ENCODE peak calls at places on chromosomes 3 and 15, in eight cellular contexts. B, T, L, U, P, F, K and R are unnamed samples.

GRCh38 chr3:136266468-136266867 is 16.3 kb downstream of the PCCB start:
- DNase-seq in K (no peak), P (no peak), B (peak), T (no peak), L (no peak), U (no peak), F (peak), R (no peak)

GRCh38 chr3:56836276-56837163 is 34.8 kb upstream of the ARHGEF3 start:
- DNase-seq in F (no peak), B (peak), K (no peak), T (no peak), U (no peak), P (no peak), L (no peak), R (no peak)

GRCh38 chr3:99753268-99753975 is 64.2 kb upstream of the CMSS1 start:
- DNase-seq in B (peak), L (peak), P (no peak), F (no peak), K (no peak), U (peak), T (peak), R (peak)

GRCh38 chr15:50315814-50316630 is 39.0 kb downstream of the GABPB1 start:
- DNase-seq in T (peak), L (no peak), B (peak), U (peak), F (no peak), P (no peak), K (no peak), R (peak)

GRCh38 chr3:18761530-18761929 is 336.4 kb upstream of the SATB1 start:
- DNase-seq in P (no peak), K (no peak), B (no peak), F (no peak), U (no peak), L (no peak), T (no peak), R (no peak)

GRCh38 chr15:82864967-82865366 is 55.5 kb downstream of the WHAMM start:
- DNase-seq in U (no peak), L (no peak), K (no peak), T (no peak), B (no peak), P (no peak), F (no peak), R (no peak)

GRCh38 chr15:82064824-82065223 is 19.0 kb upstream of the MEX3B start:
- DNase-seq in L (no peak), T (no peak), U (no peak), K (no peak), F (no peak), B (no peak), P (no peak), R (no peak)

GRCh38 chr3:116038968-116039950 is 406.0 kb downstream of the LSAMP start:
- DNase-seq in F (no peak), B (no peak), L (no peak), T (peak), U (no peak), K (no peak), P (no peak), R (no peak)

GRCh38 chr3:128076783-128077624 is 24.8 kb downstream of the SEC61A1 start:
- DNase-seq in K (peak), P (no peak), B (no peak), F (no peak), T (no peak), L (no peak), U (peak), R (no peak)

GRCh38 chr15:95718441-95718840 is 612.1 kb upstream of the NR2F2 start:
- DNase-seq in F (no peak), P (no peak), U (no peak), B (no peak), K (no peak), T (peak), L (peak), R (peak)

GRCh38 chr3:152899306-152899705 is 64.4 kb downstream of the P2RY1 start:
- DNase-seq in T (no peak), P (no peak), F (no peak), K (no peak), B (no peak), U (no peak), L (no peak), R (no peak)

GRCh38 chr3:63818282-63819150 is 583 bp upstream of the C3orf49 start:
- DNase-seq in T (peak), U (peak), B (peak), F (no peak), K (peak), P (no peak), L (peak), R (peak)